ENCODE peak calls at places on chromosomes 12 and 14, in six cellular contexts. I is AG04450, Z is fibroblast of pulmonary artery, C is natural killer cell, H is fibroblast of villous mesenchyme, U is GM20000. A is an unnamed sample.

GRCh38 chr14:64191756-64192155 is 102.4 kb downstream of the ESR2 start:
- DNase-seq in I (peak), Z (peak), C (no peak), H (peak), U (no peak), A (no peak)

GRCh38 chr12:86158956-86159355 is 97.2 kb downstream of the MGAT4C start:
- DNase-seq in I (no peak), Z (peak), C (no peak), H (no peak), U (no peak), A (no peak)

GRCh38 chr12:92431146-92431545 is 271.6 kb upstream of the PLEKHG7 start:
- DNase-seq in I (no peak), Z (no peak), C (peak), H (no peak), U (no peak), A (peak)

GRCh38 chr12:122067548-122067947 is 11.0 kb upstream of the MLXIP start:
- DNase-seq in I (no peak), Z (no peak), C (no peak), H (no peak), U (no peak), A (no peak)

GRCh38 chr12:69901141-69901900 is 76.3 kb downstream of the MYRFL start:
- DNase-seq in I (no peak), Z (peak), C (no peak), H (no peak), U (no peak), A (no peak)

GRCh38 chr12:95202691-95203476 is 14.4 kb downstream of the FGD6 start:
- DNase-seq in I (no peak), Z (peak), C (no peak), H (no peak), U (no peak), A (no peak)

GRCh38 chr12:102896067-102896466 is 21.0 kb downstream of the PAH start:
- DNase-seq in I (no peak), Z (no peak), C (no peak), H (no peak), U (no peak), A (no peak)

GRCh38 chr12:98883231-98883630 is 238.1 kb downstream of the APAF1 start:
- DNase-seq in I (no peak), Z (no peak), C (no peak), H (no peak), U (no peak), A (no peak)

GRCh38 chr14:101135796-101136742 is 232.5 kb upstream of the RTL1 start:
- DNase-seq in I (no peak), Z (no peak), C (no peak), H (no peak), U (no peak), A (no peak)

GRCh38 chr14:98598576-98598975 is 673.4 kb downstream of the BCL11B start:
- DNase-seq in I (no peak), Z (no peak), C (no peak), H (no peak), U (no peak), A (no peak)

GRCh38 chr12:55771736-55772135 is 28.8 kb downstream of the GDF11 start:
- DNase-seq in I (no peak), Z (no peak), C (no peak), H (no peak), U (no peak), A (no peak)

GRCh38 chr12:126157575-126157966 is 1092.3 kb downstream of the AACS start:
- DNase-seq in I (no peak), Z (no peak), C (no peak), H (no peak), U (no peak), A (no peak)

GRCh38 chr14:73173092-73173735 is 36.9 kb downstream of the PSEN1 start:
- DNase-seq in I (peak), Z (peak), C (no peak), H (peak), U (peak), A (no peak)

GRCh38 chr14:65849558-65849957 is 437.0 kb downstream of the FUT8 start:
- DNase-seq in I (no peak), Z (no peak), C (no peak), H (no peak), U (no peak), A (no peak)

GRCh38 chr12:58491296-58491695 is 429.0 kb downstream of the LRIG3 start:
- DNase-seq in I (peak), Z (peak), C (no peak), H (peak), U (no peak), A (no peak)

GRCh38 chr14:102164241-102164641 is 24.5 kb downstream of the WDR20 start:
- DNase-seq in I (no peak), Z (peak), C (no peak), H (peak), U (no peak), A (no peak)

GRCh38 chr12:7108042-7108927 is 729 bp downstream of the C1RL start:
- DNase-seq in I (no peak), Z (peak), C (peak), H (peak), U (peak), A (peak)

GRCh38 chr12:14059538-14059937 is 78.1 kb upstream of the GRIN2B start:
- DNase-seq in I (no peak), Z (no peak), C (no peak), H (no peak), U (no peak), A (no peak)

GRCh38 chr12:40325349-40325960 is 100.7 kb downstream of the LRRK2 start:
- DNase-seq in I (no peak), Z (peak), C (no peak), H (no peak), U (peak), A (no peak)

GRCh38 chr12:1946311-1946710 is 27.9 kb upstream of the CACNA2D4 start:
- DNase-seq in I (no peak), Z (no peak), C (no peak), H (no peak), U (no peak), A (no peak)

GRCh38 chr14:77033622-77034521 is 5.4 kb upstream of the IRF2BPL start:
- DNase-seq in I (peak), Z (peak), C (peak), H (peak), U (peak), A (peak)

GRCh38 chr12:105986779-105987686 is 151.7 kb downstream of the NUAK1 start:
- DNase-seq in I (peak), Z (peak), C (no peak), H (peak), U (no peak), A (no peak)

GRCh38 chr12:68856510-68856909 is 48.5 kb downstream of the MDM2 start:
- DNase-seq in I (no peak), Z (no peak), C (no peak), H (no peak), U (no peak), A (no peak)

GRCh38 chr12:86042062-86042461 is 168.0 kb downstream of the NTS start:
- DNase-seq in I (no peak), Z (no peak), C (no peak), H (no peak), U (no peak), A (no peak)

GRCh38 chr12:65200007-65200665 is 30.8 kb downstream of the LEMD3 start:
- DNase-seq in I (no peak), Z (peak), C (no peak), H (no peak), U (no peak), A (no peak)

GRCh38 chr12:93829073-93829472 is 151.9 kb downstream of the CRADD start:
- DNase-seq in I (no peak), Z (no peak), C (no peak), H (no peak), U (no peak), A (no peak)

GRCh38 chr14:64818151-64818550 is 61.6 kb downstream of the SPTB start:
- DNase-seq in I (no peak), Z (no peak), C (no peak), H (no peak), U (no peak), A (no peak)

GRCh38 chr14:70149766-70150165 is 39.0 kb downstream of the SLC8A3 start:
- DNase-seq in I (no peak), Z (no peak), C (no peak), H (no peak), U (no peak), A (no peak)

GRCh38 chr14:71355324-71356201 is 448.3 kb downstream of the PCNX1 start:
- DNase-seq in I (no peak), Z (peak), C (no peak), H (peak), U (peak), A (no peak)

GRCh38 chr14:78593949-78594348 is 423.8 kb downstream of the NRXN3 start:
- DNase-seq in I (no peak), Z (no peak), C (no peak), H (no peak), U (no peak), A (no peak)

GRCh38 chr12:77130193-77130592 is 64.8 kb upstream of the E2F7 start:
- DNase-seq in I (no peak), Z (no peak), C (no peak), H (no peak), U (no peak), A (no peak)

GRCh38 chr14:51652168-51653095 is 722 bp downstream of the FRMD6 start:
- DNase-seq in I (no peak), Z (no peak), C (peak), H (no peak), U (no peak), A (no peak)

DNA sequence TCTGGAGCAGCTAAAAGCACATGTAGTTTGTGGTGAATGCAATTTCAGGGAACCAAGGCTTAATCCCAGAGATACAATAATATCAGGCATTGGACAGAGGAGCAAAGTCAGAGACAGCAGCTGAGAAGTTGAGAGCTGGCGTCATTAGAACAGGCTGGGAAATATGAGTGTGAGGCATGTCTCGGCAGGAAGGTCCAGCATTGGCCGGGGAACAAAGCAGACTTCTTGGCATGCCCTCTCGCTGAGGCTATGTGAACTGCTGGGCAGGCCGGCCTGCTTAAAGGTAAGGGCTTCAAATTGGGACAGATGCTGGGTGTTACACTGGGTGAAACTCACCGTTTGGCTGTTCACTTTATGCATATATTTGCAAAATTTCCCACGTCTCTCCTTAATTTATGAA is 125.4 kb downstream of the CAND1 start:
- DNase-seq in I (peak), Z (peak), C (no peak), H (peak), U (no peak), A (no peak)
- TF ChIP-seq CTCF in I (peak), Z (peak), C (no peak), H (peak), U (no peak), A (no peak)

GRCh38 chr12:96864335-96864734 is 42.7 kb upstream of the NEDD1 start:
- DNase-seq in I (no peak), Z (no peak), C (no peak), H (no peak), U (no peak), A (no peak)
- TF ChIP-seq CTCF in I (no peak), Z (no peak), C (no peak), H (no peak), U (no peak), A (no peak)

GRCh38 chr14:92459479-92460421 is 53.8 kb upstream of the RIN3 start:
- DNase-seq in I (no peak), Z (peak), C (no peak), H (no peak), U (no peak), A (no peak)
- TF ChIP-seq CTCF in I (no peak), Z (peak), C (no peak), H (no peak), U (no peak), A (no peak)

DNA sequence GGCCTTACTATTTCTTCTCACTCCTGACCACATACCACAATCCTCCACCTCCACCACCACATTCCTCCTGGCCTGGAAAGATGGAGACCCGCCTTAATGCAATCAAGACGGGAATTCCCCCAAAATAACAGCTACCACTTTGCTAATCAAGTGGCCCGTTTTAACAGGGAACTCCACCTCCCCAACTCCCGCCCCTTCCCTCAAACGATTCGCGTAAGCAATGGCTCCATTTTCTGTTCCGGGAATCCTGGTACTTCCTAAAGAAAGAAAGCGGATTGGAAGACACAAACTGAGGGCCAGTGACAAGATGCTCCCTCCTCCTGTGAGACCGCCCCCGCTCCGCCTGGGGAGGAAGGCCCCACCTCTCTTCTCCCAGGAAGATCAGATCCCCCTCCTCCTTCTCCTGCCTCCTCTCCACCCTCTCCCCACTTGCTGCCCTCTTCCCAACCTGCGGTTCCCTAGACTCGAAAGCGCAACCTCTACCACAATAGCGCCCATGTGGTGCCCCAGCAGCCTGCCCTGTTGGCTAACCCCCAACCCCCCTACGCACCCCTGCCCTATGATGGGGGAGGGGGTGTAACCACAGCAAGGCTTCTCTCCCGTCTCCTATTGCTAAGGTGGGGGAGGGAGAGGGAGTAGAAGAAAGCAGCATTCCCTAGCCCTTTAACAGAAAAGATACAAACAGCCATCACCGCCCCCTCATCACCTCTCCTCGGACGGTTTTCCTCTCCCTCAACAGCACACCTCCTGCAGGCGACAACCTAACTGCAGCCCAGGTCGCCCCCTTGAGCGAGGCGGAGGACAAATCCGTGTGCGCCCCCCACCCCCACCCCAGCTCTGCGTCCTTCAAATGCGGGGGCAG is 777 bp downstream of the ARF3 start:
- DNase-seq in I (peak), Z (peak), C (no peak), H (peak), U (peak), A (no peak)
- TF ChIP-seq CTCF in I (peak), Z (no peak), C (no peak), H (no peak), U (no peak), A (no peak)

DNA sequence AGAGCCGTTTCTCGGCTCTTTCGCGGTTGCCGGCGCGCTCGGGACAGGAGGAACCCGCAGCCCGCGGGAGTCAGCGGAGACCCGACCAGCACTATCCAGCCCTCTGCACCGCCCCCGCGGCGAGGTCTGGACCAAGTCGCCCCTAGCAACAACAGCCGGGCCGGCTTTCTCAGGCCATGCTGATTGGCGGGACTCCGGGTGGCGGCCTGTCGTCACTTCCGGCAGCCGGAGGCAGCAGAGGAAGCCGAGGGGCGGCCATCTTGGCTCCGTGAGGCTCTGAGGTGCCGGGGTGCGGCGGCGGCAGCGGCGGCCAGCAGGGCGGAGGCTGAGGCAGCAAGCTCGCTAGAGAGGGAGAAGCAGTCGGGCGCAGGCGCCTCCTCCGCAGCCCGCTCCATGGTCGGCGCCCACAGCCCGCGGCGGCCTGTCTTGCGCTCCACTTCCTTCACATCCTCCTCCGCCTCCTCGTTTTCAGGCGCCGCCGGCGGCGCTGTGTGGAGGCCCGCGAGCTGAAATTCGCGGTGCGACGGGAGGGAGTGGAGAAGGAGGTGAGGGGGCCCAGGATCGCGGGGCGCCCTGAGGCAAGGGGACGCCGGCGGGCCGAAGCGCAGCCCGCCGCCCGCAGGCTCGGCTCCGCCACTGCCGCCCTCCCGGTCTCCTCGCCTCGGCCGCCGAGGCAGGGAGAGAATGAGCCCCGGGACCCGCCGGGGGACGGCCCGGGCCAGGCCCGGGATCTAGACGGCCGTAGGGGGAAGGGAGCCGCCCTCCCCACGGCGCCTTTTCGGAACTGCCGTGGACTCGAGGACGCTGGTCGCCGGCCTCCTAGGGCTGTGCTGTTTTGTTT is at the start of gene MARK3:
- DNase-seq in I (peak), Z (peak), C (peak), H (peak), U (peak), A (peak)
- TF ChIP-seq CTCF in I (peak), Z (no peak), C (peak), H (peak), U (peak), A (no peak)

GRCh38 chr12:31807773-31808097 is 78.9 kb upstream of the AMN1 start:
- DNase-seq in I (no peak), Z (no peak), C (no peak), H (no peak), U (no peak), A (no peak)

GRCh38 chr12:31815096-31815495 is 86.3 kb upstream of the AMN1 start:
- DNase-seq in I (no peak), Z (no peak), C (no peak), H (no peak), U (no peak), A (no peak)

GRCh38 chr12:31818623-31819268 is 89.9 kb upstream of the AMN1 start:
- DNase-seq in I (no peak), Z (no peak), C (no peak), H (no peak), U (no peak), A (no peak)

GRCh38 chr12:31817120-31817519 is 88.3 kb upstream of the AMN1 start:
- DNase-seq in I (no peak), Z (no peak), C (no peak), H (no peak), U (no peak), A (no peak)

GRCh38 chr12:31813305-31813704 is 84.5 kb upstream of the AMN1 start:
- DNase-seq in I (no peak), Z (peak), C (no peak), H (peak), U (no peak), A (no peak)
- TF ChIP-seq CTCF in I (peak), Z (peak), C (no peak), H (peak), U (no peak), A (no peak)

GRCh38 chr12:4450551-4451112 is 5.0 kb upstream of the FGF6 start:
- DNase-seq in I (no peak), Z (no peak), C (no peak), H (no peak), U (no peak), A (no peak)

GRCh38 chr12:4454315-4454860 is 8.8 kb upstream of the FGF6 start:
- DNase-seq in I (no peak), Z (no peak), C (no peak), H (no peak), U (no peak), A (no peak)

GRCh38 chr12:4449862-4450222 is 4.2 kb upstream of the FGF6 start:
- DNase-seq in I (no peak), Z (no peak), C (no peak), H (no peak), U (no peak), A (no peak)

GRCh38 chr12:4448943-4449861 is 3.6 kb upstream of the FGF6 start:
- DNase-seq in I (no peak), Z (no peak), C (no peak), H (no peak), U (no peak), A (no peak)

GRCh38 chr12:4451694-4452093 is 6.1 kb upstream of the FGF6 start:
- DNase-seq in I (no peak), Z (no peak), C (no peak), H (no peak), U (no peak), A (no peak)
- TF ChIP-seq CTCF in I (no peak), Z (no peak), C (no peak), H (no peak), U (no peak), A (no peak)